ENCODE peak calls at places on chromosomes 3 and 15, in five cellular contexts. R is OCI-LY7, N is left lung, F is HFF-Myc, A is hepatocyte. W is an unnamed sample.

GRCh38 chr3:114223146-114223545 is 14.2 kb downstream of the ZNF80 start:
- DNase-seq in R (peak; percentile 35), A (no peak), F (no peak), N (no peak), W (peak; percentile 7)

GRCh38 chr3:171838218-171838720 is 4.9 kb upstream of the TMEM212 start:
- DNase-seq in A (no peak), R (no peak), N (no peak), F (no peak), W (no peak)

GRCh38 chr15:63597033-63597790 is at the start of gene FBXL22:
- DNase-seq in A (peak; percentile 26), F (peak; percentile 35), N (peak; percentile 54), R (no peak), W (no peak)

GRCh38 chr3:42683875-42684593 is 1.3 kb upstream of the KLHL40 start:
- DNase-seq in R (no peak), F (peak; percentile 84), N (peak; percentile 61), A (peak; percentile 89), W (no peak)

GRCh38 chr15:65569728-65570127 is 39.5 kb downstream of the HACD3 start:
- DNase-seq in R (no peak), F (no peak), N (no peak), A (no peak), W (no peak)

GRCh38 chr3:114669614-114670013 is 375.8 kb downstream of the TIGIT start:
- DNase-seq in R (no peak), F (no peak), N (no peak), A (no peak), W (no peak)

GRCh38 chr3:52446631-52447511 is 2.0 kb upstream of the SEMA3G start:
- DNase-seq in A (peak; percentile 76), F (no peak), N (no peak), R (peak; percentile 84), W (peak; percentile 80)

GRCh38 chr15:73922186-73923151 is 3.8 kb upstream of the LOXL1 start:
- DNase-seq in R (no peak), N (peak; percentile 61), A (peak; percentile 75), F (no peak), W (no peak)

GRCh38 chr3:46187876-46188275 is 20.2 kb downstream of the CCR1 start:
- DNase-seq in F (no peak), N (no peak), R (no peak), A (peak; percentile 66), W (peak; percentile 35)

GRCh38 chr3:66236281-66236680 is 15.5 kb downstream of the SLC25A26 start:
- DNase-seq in F (no peak), R (peak; percentile 16), A (peak; percentile 15), N (no peak), W (no peak)

GRCh38 chr3:124772081-124772831 is 42.0 kb downstream of the UMPS start:
- DNase-seq in A (peak; percentile 43), R (no peak), F (no peak), N (no peak), W (no peak)

GRCh38 chr15:74133071-74133702 is 2.8 kb downstream of the ISLR2 start:
- DNase-seq in N (no peak), F (no peak), A (no peak), R (no peak), W (peak; percentile 46)

GRCh38 chr3:46717447-46718231 is at the start of gene PRSS50:
- DNase-seq in A (no peak), N (no peak), R (no peak), F (no peak), W (no peak)

GRCh38 chr3:111080357-111080937 is 8.8 kb downstream of the NECTIN3 start:
- DNase-seq in N (no peak), A (peak; percentile 36), F (no peak), R (peak; percentile 0), W (no peak)

GRCh38 chr15:90933310-90933709 is 961 bp upstream of the HDDC3 start:
- DNase-seq in F (no peak), R (no peak), N (no peak), A (no peak), W (no peak)

GRCh38 chr3:31562525-31562924 is 29.8 kb downstream of the STT3B start:
- DNase-seq in R (peak; percentile 23), N (no peak), F (no peak), A (no peak), W (no peak)

GRCh38 chr3:128487813-128488635 is 5.0 kb downstream of the GATA2 start:
- DNase-seq in F (peak; percentile 59), R (no peak), A (peak; percentile 85), N (peak; percentile 71), W (peak; percentile 82)

GRCh38 chr3:189641776-189642175 is 10.6 kb downstream of the TP63 start:
- DNase-seq in F (no peak), A (no peak), N (no peak), R (no peak), W (no peak)

GRCh38 chr15:88193415-88193814 is 63.1 kb downstream of the NTRK3 start:
- DNase-seq in N (no peak), R (no peak), A (no peak), F (no peak), W (no peak)

GRCh38 chr3:112635674-112636073 is 5.3 kb downstream of the CCDC80 start:
- DNase-seq in F (no peak), N (no peak), R (no peak), A (peak; percentile 59), W (no peak)

GRCh38 chr3:87710511-87710910 is 348.3 kb downstream of the CGGBP1 start:
- DNase-seq in R (no peak), F (no peak), N (no peak), A (no peak), W (no peak)

GRCh38 chr3:194824100-194824499 is 138.4 kb downstream of the FAM43A start:
- DNase-seq in R (no peak), F (no peak), A (no peak), N (no peak), W (no peak)

GRCh38 chr15:60118146-60118545 is 114.0 kb downstream of the FOXB1 start:
- DNase-seq in N (no peak), R (no peak), F (no peak), A (no peak), W (no peak)

GRCh38 chr15:55993111-55993803 is at the start of gene NEDD4:
- DNase-seq in R (peak; percentile 87), N (peak; percentile 89), F (peak; percentile 56), A (peak; percentile 94), W (peak; percentile 92)
- TF ChIP-seq CTCF in R (peak; percentile 59), N (peak; percentile 35), F (peak; percentile 44), A (peak; percentile 49), W (peak; percentile 73)

GRCh38 chr3:44339990-44340389 is 1.4 kb downstream of the TCAIM start:
- DNase-seq in N (no peak), R (peak; percentile 22), F (no peak), A (no peak), W (no peak)

GRCh38 chr3:44339181-44339741 is 695 bp downstream of the TCAIM start:
- DNase-seq in R (no peak), N (no peak), F (no peak), A (peak; percentile 19), W (no peak)

GRCh38 chr3:44338010-44338827 is at the start of gene TCAIM:
- DNase-seq in F (peak; percentile 88), A (peak; percentile 99), N (peak; percentile 99), R (peak; percentile 98), W (peak; percentile 99)

GRCh38 chr3:44338828-44339127 is 212 bp downstream of the TCAIM start:
- DNase-seq in F (no peak), A (no peak), R (no peak), N (no peak), W (no peak)

GRCh38 chr3:44337253-44337652 is 1.3 kb upstream of the TCAIM start:
- DNase-seq in N (no peak), R (peak; percentile 5), F (no peak), A (peak; percentile 26), W (no peak)
- TF ChIP-seq CTCF in N (no peak), R (no peak), F (no peak), A (peak; percentile 20), W (no peak)

GRCh38 chr15:32844118-32844711 is 126.4 kb downstream of the GREM1 start:
- DNase-seq in F (no peak), A (peak; percentile 28), R (peak; percentile 61), N (no peak), W (peak; percentile 36)
- TF ChIP-seq CTCF in F (peak; percentile 51), A (peak; percentile 64), R (peak; percentile 86), N (peak; percentile 73), W (peak; percentile 66)

GRCh38 chr3:173778246-173778645 is 380.7 kb downstream of the NLGN1 start:
- DNase-seq in N (no peak), F (no peak), A (no peak), R (no peak), W (no peak)
- TF ChIP-seq CTCF in N (no peak), F (no peak), A (no peak), R (no peak), W (no peak)

DNA sequence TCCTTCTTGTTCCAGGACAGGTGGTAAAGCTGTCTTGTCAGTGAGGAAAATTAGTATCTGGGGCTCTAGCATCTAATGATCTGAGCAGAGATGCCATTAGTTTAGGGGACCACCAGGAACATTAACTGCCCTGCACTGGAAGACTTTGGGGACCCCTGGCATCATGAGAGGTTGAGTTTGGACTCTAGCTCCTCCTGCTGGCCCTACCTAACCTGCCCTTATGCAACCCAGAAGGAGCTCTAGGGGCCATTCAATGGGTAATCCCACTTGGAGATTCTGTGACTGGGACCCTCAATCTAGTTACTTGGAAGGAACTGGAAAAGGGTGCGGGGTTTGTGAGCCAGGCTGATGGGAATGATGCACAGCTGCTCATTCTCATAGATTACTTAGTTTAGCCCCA is 451.0 kb downstream of the EPHB1 start:
- DNase-seq in F (no peak), R (no peak), N (no peak), A (no peak), W (no peak)
- TF ChIP-seq CTCF in F (no peak), R (peak; percentile 32), N (no peak), A (no peak), W (peak; percentile 33)

W was measured in GM13977.